ENCODE peak calls at places on chromosomes 7 and 10, in four cellular contexts. O is prostate gland, R is HepG2, L is K562. Y is an unnamed sample.

GRCh38 chr7:46545790-46546189 is 624.7 kb upstream of the IGFBP3 start:
- DNase-seq in O (no peak), R (peak), L (no peak), Y (no peak)

GRCh38 chr10:77845455-77845850 is 81.1 kb downstream of the DLG5 start:
- DNase-seq in O (no peak), R (no peak), L (no peak), Y (no peak)

GRCh38 chr7:65307651-65308299 is 65.9 kb upstream of the ZNF92 start:
- DNase-seq in O (peak), R (peak), L (peak), Y (peak)

GRCh38 chr7:150390206-150390605 is 11.1 kb downstream of the ZNF775 start:
- DNase-seq in O (no peak), R (no peak), L (no peak), Y (no peak)

GRCh38 chr10:49568235-49568634 is 29.3 kb upstream of the ERCC6 start:
- DNase-seq in O (no peak), R (no peak), L (no peak), Y (no peak)

GRCh38 chr10:102419561-102420442 is 834 bp upstream of the FBXL15 start:
- DNase-seq in O (peak), R (peak), L (peak), Y (no peak)

GRCh38 chr7:151274936-151275812 is 26.7 kb upstream of the SMARCD3 start:
- DNase-seq in O (no peak), R (no peak), L (no peak), Y (no peak)

GRCh38 chr7:138785587-138786437 is 12.0 kb upstream of the TMEM213 start:
- DNase-seq in O (no peak), R (peak), L (no peak), Y (no peak)

DNA sequence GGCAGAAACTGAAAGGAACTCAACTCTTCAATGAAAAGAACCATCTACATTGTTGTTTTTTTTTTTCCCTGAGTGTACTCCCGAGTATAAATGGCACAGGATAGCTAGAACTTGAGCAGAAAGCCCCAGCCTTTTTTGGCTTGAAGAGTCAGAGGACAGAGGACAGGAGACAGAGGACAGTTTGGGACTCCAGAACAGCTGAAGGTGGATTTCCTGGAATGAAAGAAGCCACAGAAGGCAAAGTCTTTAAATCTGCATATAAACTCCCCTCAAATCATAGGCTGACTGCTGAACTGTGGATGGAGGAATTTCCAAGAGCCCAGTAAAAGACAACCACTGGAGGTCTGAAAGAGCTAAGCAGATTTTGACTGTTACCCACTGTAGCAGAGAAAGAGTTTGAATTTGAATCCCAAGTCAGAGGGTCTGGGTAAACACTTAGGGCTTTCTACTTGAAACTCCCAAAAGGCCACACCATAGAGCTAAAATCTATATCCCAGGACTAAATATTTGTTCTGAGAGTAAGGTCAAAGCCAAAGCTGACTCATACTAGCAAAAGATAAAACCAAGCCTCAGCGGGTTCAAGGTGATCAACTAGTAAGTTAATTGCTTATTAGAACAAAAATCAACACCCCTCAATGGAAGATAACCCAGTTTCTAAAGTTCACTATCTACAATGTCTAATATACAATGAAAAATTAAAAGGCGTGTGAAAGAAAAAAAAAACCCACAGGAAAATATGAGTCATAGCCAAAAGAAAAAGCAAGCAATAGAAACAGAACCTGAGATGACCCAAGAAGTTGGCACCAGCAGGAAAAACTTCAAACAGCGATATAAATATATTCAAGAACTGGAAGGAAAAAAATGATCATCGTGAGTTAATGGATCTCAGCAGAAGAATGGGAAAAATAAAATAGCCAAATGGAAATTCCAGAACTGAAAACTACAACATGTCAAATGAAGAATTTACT is 1.8 kb upstream of the OPN1SW start:
- DNase-seq in O (no peak), R (peak), L (peak), Y (no peak)
- TF ChIP-seq POLR2AphosphoS5 in O (no peak), R (no peak), L (no peak), Y (no peak)

GRCh38 chr10:127886371-127887051 is 6.2 kb downstream of the CLRN3 start:
- DNase-seq in O (no peak), R (no peak), L (no peak), Y (no peak)
- TF ChIP-seq POLR2A in O (no peak), R (no peak), L (no peak), Y (no peak)

GRCh38 chr10:70328987-70329386 is 45.2 kb upstream of the NPFFR1 start:
- DNase-seq in O (no peak), R (no peak), L (no peak), Y (no peak)

GRCh38 chr10:70331160-70331485 is 47.3 kb upstream of the NPFFR1 start:
- DNase-seq in O (no peak), R (no peak), L (no peak), Y (no peak)

GRCh38 chr10:70330671-70331070 is 46.9 kb upstream of the NPFFR1 start:
- DNase-seq in O (no peak), R (no peak), L (no peak), Y (no peak)

GRCh38 chr10:70333268-70333667 is 49.2 kb downstream of the LRRC20 start:
- DNase-seq in O (no peak), R (no peak), L (no peak), Y (no peak)

GRCh38 chr10:70331486-70332268 is 47.9 kb upstream of the NPFFR1 start:
- DNase-seq in O (peak), R (peak), L (peak), Y (peak)
- TF ChIP-seq POLR2AphosphoS5 in O (peak), R (no peak), L (peak), Y (no peak)

DNA sequence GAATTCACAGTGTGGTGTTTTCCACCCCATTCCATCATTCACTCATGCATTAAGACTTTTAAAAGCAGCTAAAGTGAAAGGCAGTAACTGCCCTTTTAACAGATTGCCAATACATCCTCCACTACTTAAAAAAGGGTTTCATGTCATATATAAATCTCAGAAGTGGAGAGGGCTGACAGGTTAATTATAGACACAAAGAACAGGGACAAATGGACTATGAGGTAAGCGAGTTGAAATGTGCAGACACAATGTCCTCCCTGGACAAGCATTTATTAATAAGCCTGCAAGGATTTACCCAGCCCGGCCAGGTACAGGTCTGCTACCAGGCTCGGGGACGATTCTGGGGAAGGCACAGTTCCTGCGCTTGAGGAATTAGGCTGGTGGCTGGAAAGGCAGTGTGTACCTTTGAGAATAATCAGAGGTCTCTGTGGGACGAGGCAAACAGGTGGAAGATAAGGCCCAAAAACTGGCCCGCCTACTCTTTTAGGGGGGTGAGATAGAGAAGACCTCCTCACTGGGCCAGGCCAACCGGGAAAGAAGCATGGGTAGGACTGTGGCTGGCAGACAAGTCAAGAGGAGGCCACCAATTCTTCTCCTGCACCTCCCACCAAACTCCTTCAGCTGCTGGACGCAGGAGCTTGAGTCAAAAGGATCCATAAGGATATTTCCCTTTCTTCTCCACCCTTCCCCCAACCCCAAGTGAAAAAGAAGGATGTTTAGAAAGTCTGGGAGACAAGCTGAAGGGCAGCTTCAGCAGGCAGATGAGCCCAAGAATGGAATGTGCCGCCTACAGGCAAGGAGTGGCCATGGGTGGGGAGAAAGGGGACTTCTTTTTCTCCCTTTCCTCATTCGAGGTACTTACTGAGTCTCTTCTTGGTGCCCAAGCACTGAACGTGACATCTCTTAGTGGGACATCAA is 1.5 kb downstream of the PDLIM1 start:
- DNase-seq in O (no peak), R (no peak), L (peak), Y (no peak)
- TF ChIP-seq POLR2A in O (no peak), R (peak), L (no peak), Y (no peak)

GRCh38 chr7:137373507-137373906 is 30.0 kb upstream of the PTN start:
- DNase-seq in O (no peak), R (no peak), L (no peak), Y (no peak)
- TF ChIP-seq POLR2AphosphoS5 in O (no peak), R (no peak), L (no peak), Y (no peak)

GRCh38 chr7:96426027-96426426 is 104.1 kb upstream of the SLC25A13 start:
- DNase-seq in O (no peak), R (no peak), L (no peak), Y (no peak)
- TF ChIP-seq POLR2A in O (no peak), R (no peak), L (no peak), Y (no peak)

Y was measured in GM12891.